ENCODE peak calls at places on chromosomes 6 and 20, in ten cellular contexts. M is OCI-LY7, Y is GM23338, I is Karpas-422, D is GM23248, U is HCT116, Q is hepatocyte, A is PC-9, G is PC-3, C is SK-N-SH. R is an unnamed sample.

GRCh38 chr20:59006864-59007757 is at the start of gene CTSZ:
- DNase-seq in C (no peak), A (peak; percentile 73), M (peak; percentile 53), U (no peak), D (peak; percentile 68), Y (peak; percentile 85), I (peak; percentile 82), Q (peak; percentile 75), G (peak; percentile 54), R (peak; percentile 20)

GRCh38 chr6:91534614-91535013 is 947.7 kb upstream of the MAP3K7 start:
- DNase-seq in Y (peak; percentile 39), D (no peak), Q (no peak), M (no peak), G (peak; percentile 18), I (no peak), A (no peak), C (no peak), U (no peak), R (no peak)

GRCh38 chr20:31833130-31833930 is 12.1 kb downstream of the FOXS1 start:
- DNase-seq in A (peak; percentile 67), C (peak; percentile 90), Q (peak; percentile 79), Y (peak; percentile 98), D (peak; percentile 52), M (peak; percentile 62), G (peak; percentile 70), I (peak; percentile 86), U (peak; percentile 36), R (peak; percentile 47)

GRCh38 chr20:36726168-36726567 is 19.7 kb downstream of the NDRG3 start:
- DNase-seq in M (no peak), Q (no peak), U (no peak), G (no peak), D (peak; percentile 32), I (peak; percentile 40), Y (no peak), C (no peak), A (no peak), R (no peak)

GRCh38 chr6:72048080-72048479 is 161.7 kb downstream of the RIMS1 start:
- DNase-seq in D (peak; percentile 40), A (no peak), U (no peak), Y (no peak), I (no peak), C (no peak), M (no peak), G (no peak), Q (no peak), R (no peak)

GRCh38 chr6:137095651-137096238 is 51.0 kb upstream of the IL20RA start:
- DNase-seq in G (no peak), M (peak; percentile 88), U (no peak), I (peak; percentile 94), A (no peak), D (no peak), Q (no peak), C (no peak), Y (no peak), R (no peak)

GRCh38 chr6:21103626-21104224 is 489.8 kb upstream of the SOX4 start:
- DNase-seq in U (no peak), Y (no peak), Q (no peak), G (peak; percentile 72), A (no peak), I (no peak), M (no peak), C (no peak), D (no peak), R (no peak)

GRCh38 chr20:21796059-21796458 is 90.6 kb downstream of the PAX1 start:
- DNase-seq in G (peak; percentile 21), D (peak; percentile 7), I (peak; percentile 84), C (no peak), Y (peak; percentile 44), Q (no peak), A (no peak), U (no peak), M (peak; percentile 4), R (peak; percentile 27)

GRCh38 chr6:52649521-52649920 is 21.4 kb upstream of the TMEM14A start:
- DNase-seq in I (no peak), A (no peak), Y (no peak), D (peak; percentile 59), C (no peak), Q (no peak), G (no peak), U (no peak), M (no peak), R (no peak)

GRCh38 chr6:147900191-147900830 is 391.8 kb downstream of the SAMD5 start:
- DNase-seq in G (no peak), A (no peak), M (no peak), C (no peak), Q (no peak), Y (peak; percentile 13), U (no peak), D (no peak), I (no peak), R (no peak)

GRCh38 chr6:131628726-131629125 is 684 bp upstream of the MED23 start:
- DNase-seq in U (no peak), M (no peak), Q (no peak), Y (no peak), I (no peak), G (no peak), A (no peak), C (no peak), D (peak; percentile 50), R (no peak)

GRCh38 chr6:90537027-90537426 is 49.8 kb downstream of the MAP3K7 start:
- DNase-seq in C (no peak), D (peak; percentile 73), G (no peak), I (no peak), Q (no peak), Y (no peak), U (no peak), M (no peak), A (no peak), R (no peak)

DNA sequence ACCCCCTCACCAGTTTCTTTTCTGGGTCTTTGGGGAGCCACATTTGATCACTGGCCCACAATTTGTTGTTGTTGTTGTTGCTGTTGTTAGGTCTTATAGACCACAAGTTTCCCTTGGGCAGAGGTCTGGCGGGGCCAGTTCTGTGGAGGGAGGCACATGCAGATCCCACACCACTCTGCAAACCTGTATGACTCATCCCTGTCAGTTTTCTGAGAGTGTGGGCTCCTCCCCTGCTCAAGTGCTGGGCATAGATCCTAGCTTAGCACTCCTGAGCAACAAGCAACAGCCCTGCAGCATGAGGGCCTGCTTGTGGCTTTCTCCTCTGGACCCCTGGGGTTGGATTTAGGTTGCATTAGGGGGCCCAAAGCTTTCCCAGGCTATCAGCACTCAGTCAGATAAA is 411.1 kb upstream of the HTR1E start:
- DNase-seq in G (no peak), Y (no peak), U (no peak), A (no peak), D (no peak), M (no peak), C (no peak), Q (peak; percentile 18), I (no peak), R (no peak)
- H3K9me2 ChIP-seq in G (no peaks in the 10 kb centered on the region), Y (no peaks in the 10 kb centered on the region), U (no peaks in the 10 kb centered on the region), A (no peaks in the 10 kb centered on the region), D (no peaks in the 10 kb centered on the region), M (no peaks in the 10 kb centered on the region), C (no peaks in the 10 kb centered on the region), Q (no peaks in the 10 kb centered on the region), I (no peaks in the 10 kb centered on the region), R (no peaks in the 10 kb centered on the region)

GRCh38 chr20:6026051-6026450 is 27.8 kb downstream of the LRRN4 start:
- DNase-seq in G (peak; percentile 73), Y (no peak), M (no peak), U (no peak), A (no peak), D (peak; percentile 40), I (no peak), Q (no peak), C (no peak), R (no peak)
- H3K4me1 ChIP-seq in G (peaks cover 21% of the 10 kb centered on the region), Y (no peaks in the 10 kb centered on the region), M (no peaks in the 10 kb centered on the region), U (no peaks in the 10 kb centered on the region), A (no peaks in the 10 kb centered on the region), D (peaks cover 11% of the 10 kb centered on the region), I (peaks cover 15% of the 10 kb centered on the region), Q (no peaks in the 10 kb centered on the region), C (no peaks in the 10 kb centered on the region), R (peaks cover 13% of the 10 kb centered on the region)

DNA sequence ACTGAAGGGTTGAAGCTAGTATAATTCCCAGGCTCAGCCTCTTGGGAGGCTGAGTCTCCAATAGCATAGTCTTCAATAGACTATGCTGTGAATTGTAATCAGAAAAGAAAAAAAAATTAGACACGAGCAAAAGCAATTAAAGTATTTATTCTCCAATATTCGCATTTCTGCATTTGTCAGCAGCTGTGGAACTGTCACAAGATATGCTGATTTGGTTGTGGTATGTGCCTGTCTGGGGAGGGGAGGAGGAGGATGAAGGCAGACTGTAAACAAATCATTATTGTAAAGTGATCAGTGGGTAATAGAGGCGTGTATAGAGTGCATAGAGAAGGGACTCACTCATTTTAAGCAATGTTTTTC is 10.1 kb upstream of the BICRAL start:
- DNase-seq in A (no peak), I (peak; percentile 78), Y (no peak), U (no peak), C (no peak), D (no peak), Q (no peak), M (peak; percentile 51), G (no peak), R (peak; percentile 37)
- H3K27ac ChIP-seq in A (no peak overlapping the region), I (peak overlapping the region; percentile 98), Y (peak overlapping the region; percentile 35), U (no peak overlapping the region), C (no peak overlapping the region), D (no peak overlapping the region), Q (no peak overlapping the region), M (peak overlapping the region; percentile 96), G (no peak overlapping the region), R (peak overlapping the region; percentile 100)

GRCh38 chr6:140048202-140048790 is 673.8 kb upstream of the CITED2 start:
- DNase-seq in I (no peak), Y (no peak), A (no peak), Q (no peak), G (no peak), C (no peak), D (no peak), U (no peak), M (no peak), R (no peak)

GRCh38 chr6:140046030-140046632 is 671.7 kb upstream of the CITED2 start:
- DNase-seq in G (no peak), A (no peak), D (no peak), Q (no peak), M (no peak), U (no peak), I (no peak), Y (no peak), C (no peak), R (no peak)

GRCh38 chr6:140045116-140045515 is 670.7 kb upstream of the CITED2 start:
- DNase-seq in Y (no peak), C (no peak), G (no peak), M (no peak), A (no peak), U (no peak), I (no peak), D (no peak), Q (no peak), R (no peak)

GRCh38 chr6:140044626-140045025 is 670.2 kb upstream of the CITED2 start:
- DNase-seq in A (no peak), Q (no peak), I (no peak), Y (no peak), M (no peak), U (no peak), D (no peak), C (no peak), G (no peak), R (no peak)

GRCh38 chr6:140047321-140047720 is 672.9 kb upstream of the CITED2 start:
- DNase-seq in Q (no peak), U (no peak), I (no peak), D (no peak), A (no peak), M (no peak), C (no peak), Y (no peak), G (no peak), R (no peak)
- H3K9me2 ChIP-seq in Q (no peaks in the 10 kb centered on the region), U (no peaks in the 10 kb centered on the region), I (no peaks in the 10 kb centered on the region), D (no peaks in the 10 kb centered on the region), A (no peaks in the 10 kb centered on the region), M (no peaks in the 10 kb centered on the region), C (no peaks in the 10 kb centered on the region), Y (no peaks in the 10 kb centered on the region), G (no peaks in the 10 kb centered on the region), R (no peaks in the 10 kb centered on the region)